ENCODE peak calls at places on chromosome 2, in nine cellular contexts. H, E, N, O, B, T, U, G and W are unnamed samples.

GRCh38 chr2:9232886-9233285 is 26.3 kb downstream of the ASAP2 start:
- DNase-seq in H (no peak), E (no peak), N (no peak), O (peak), B (no peak), T (no peak), U (no peak), G (no peak), W (no peak)

GRCh38 chr2:239721991-239722759 is 303.0 kb downstream of the NDUFA10 start:
- DNase-seq in H (no peak), E (no peak), N (no peak), O (no peak), B (no peak), T (peak), U (no peak), G (no peak), W (no peak)

GRCh38 chr2:24489942-24490673 is 946 bp upstream of the NCOA1 start:
- DNase-seq in H (no peak), E (no peak), N (no peak), O (peak), B (peak), T (no peak), U (peak), G (no peak), W (no peak)

GRCh38 chr2:241810304-241811208 is 1.6 kb downstream of the NEU4 start:
- DNase-seq in H (peak), E (no peak), N (no peak), O (no peak), B (no peak), T (no peak), U (no peak), G (no peak), W (no peak)

GRCh38 chr2:165804719-165805118 is 10.7 kb upstream of the GALNT3 start:
- DNase-seq in H (no peak), E (no peak), N (no peak), O (no peak), B (no peak), T (no peak), U (no peak), G (no peak), W (no peak)

GRCh38 chr2:98927059-98927458 is 9.0 kb downstream of the CRACDL start:
- DNase-seq in H (no peak), E (no peak), N (no peak), O (no peak), B (no peak), T (no peak), U (no peak), G (no peak), W (no peak)

GRCh38 chr2:66872056-66872821 is 437.3 kb downstream of the MEIS1 start:
- DNase-seq in H (no peak), E (no peak), N (no peak), O (peak), B (peak), T (no peak), U (peak), G (no peak), W (no peak)

GRCh38 chr2:100539221-100539620 is 23.6 kb upstream of the PDCL3 start:
- DNase-seq in H (no peak), E (no peak), N (no peak), O (no peak), B (no peak), T (no peak), U (no peak), G (no peak), W (no peak)

GRCh38 chr2:179917272-179917671 is 55.9 kb upstream of the ZNF385B start:
- DNase-seq in H (no peak), E (no peak), N (no peak), O (peak), B (peak), T (no peak), U (peak), G (no peak), W (no peak)

GRCh38 chr2:82027901-82028570 is 1723.5 kb upstream of the LRRTM1 start:
- DNase-seq in H (no peak), E (no peak), N (no peak), O (no peak), B (no peak), T (no peak), U (no peak), G (no peak), W (no peak)

GRCh38 chr2:162025121-162025911 is 48.7 kb downstream of the DPP4 start:
- DNase-seq in H (no peak), E (no peak), N (no peak), O (peak), B (no peak), T (no peak), U (peak), G (no peak), W (peak)

GRCh38 chr2:216866515-216867095 is 6.7 kb upstream of the TNP1 start:
- DNase-seq in H (no peak), E (no peak), N (no peak), O (no peak), B (no peak), T (no peak), U (no peak), G (no peak), W (no peak)

GRCh38 chr2:128603411-128603924 is 284.8 kb upstream of the HS6ST1 start:
- DNase-seq in H (no peak), E (no peak), N (no peak), O (no peak), B (no peak), T (no peak), U (no peak), G (no peak), W (no peak)

GRCh38 chr2:101956465-101957030 is 35.2 kb upstream of the IL1R2 start:
- DNase-seq in H (no peak), E (no peak), N (no peak), O (no peak), B (peak), T (no peak), U (peak), G (no peak), W (no peak)

GRCh38 chr2:215784371-215784783 is 229.0 kb downstream of the MREG start:
- DNase-seq in H (no peak), E (no peak), N (no peak), O (peak), B (peak), T (no peak), U (peak), G (no peak), W (peak)

GRCh38 chr2:119062652-119063051 is 95.9 kb downstream of the C1QL2 start:
- DNase-seq in H (no peak), E (no peak), N (no peak), O (no peak), B (no peak), T (no peak), U (no peak), G (no peak), W (no peak)

GRCh38 chr2:235055891-235056516 is 104.2 kb downstream of the SH3BP4 start:
- DNase-seq in H (no peak), E (no peak), N (no peak), O (no peak), B (peak), T (no peak), U (peak), G (no peak), W (no peak)

GRCh38 chr2:3940661-3941060 is 237.3 kb downstream of the DCDC2C start:
- DNase-seq in H (no peak), E (no peak), N (no peak), O (no peak), B (no peak), T (no peak), U (no peak), G (no peak), W (no peak)

GRCh38 chr2:38747007-38747424 is 4.1 kb downstream of the SRSF7 start:
- DNase-seq in H (no peak), E (no peak), N (no peak), O (no peak), B (no peak), T (no peak), U (no peak), G (no peak), W (no peak)

DNA sequence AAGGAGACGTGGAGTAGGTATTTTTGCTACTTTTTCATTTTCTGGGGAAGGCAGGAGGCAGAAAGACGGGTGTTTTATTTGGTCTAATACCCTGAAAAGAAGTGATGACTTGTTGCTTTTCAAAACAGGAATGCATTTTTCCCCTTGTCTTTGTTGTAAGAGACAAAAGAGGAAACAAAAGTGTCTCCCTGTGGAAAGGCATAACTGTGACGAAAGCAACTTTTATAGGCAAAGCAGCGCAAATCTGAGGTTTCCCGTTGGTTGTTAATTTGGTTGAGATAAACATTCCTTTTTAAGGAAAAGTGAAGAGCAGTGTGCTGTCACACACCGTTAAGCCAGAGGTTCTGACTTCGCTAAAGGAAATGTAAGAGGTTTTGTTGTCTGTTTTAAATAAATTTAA is 3.4 kb downstream of the FZD7 start:
- DNase-seq in H (no peak), E (no peak), N (no peak), O (peak), B (no peak), T (no peak), U (no peak), G (no peak), W (no peak)
- H3K4me3 ChIP-seq in H (peak), E (no peak), N (peak), O (peak), B (no peak), T (no peak), U (peak), G (no peak), W (peak)

GRCh38 chr2:65069425-65069824 is 13.2 kb downstream of the CEP68 start:
- DNase-seq in H (no peak), E (no peak), N (no peak), O (no peak), B (no peak), T (no peak), U (no peak), G (no peak), W (no peak)

GRCh38 chr2:65070172-65070830 is 14.1 kb downstream of the CEP68 start:
- DNase-seq in H (no peak), E (no peak), N (no peak), O (peak), B (peak), T (no peak), U (peak), G (no peak), W (peak)

GRCh38 chr2:65070856-65071255 is 14.6 kb downstream of the CEP68 start:
- DNase-seq in H (no peak), E (no peak), N (no peak), O (no peak), B (no peak), T (no peak), U (no peak), G (no peak), W (no peak)

GRCh38 chr2:65072181-65072970 is 16.2 kb downstream of the CEP68 start:
- DNase-seq in H (no peak), E (no peak), N (no peak), O (no peak), B (no peak), T (no peak), U (no peak), G (peak), W (no peak)

DNA sequence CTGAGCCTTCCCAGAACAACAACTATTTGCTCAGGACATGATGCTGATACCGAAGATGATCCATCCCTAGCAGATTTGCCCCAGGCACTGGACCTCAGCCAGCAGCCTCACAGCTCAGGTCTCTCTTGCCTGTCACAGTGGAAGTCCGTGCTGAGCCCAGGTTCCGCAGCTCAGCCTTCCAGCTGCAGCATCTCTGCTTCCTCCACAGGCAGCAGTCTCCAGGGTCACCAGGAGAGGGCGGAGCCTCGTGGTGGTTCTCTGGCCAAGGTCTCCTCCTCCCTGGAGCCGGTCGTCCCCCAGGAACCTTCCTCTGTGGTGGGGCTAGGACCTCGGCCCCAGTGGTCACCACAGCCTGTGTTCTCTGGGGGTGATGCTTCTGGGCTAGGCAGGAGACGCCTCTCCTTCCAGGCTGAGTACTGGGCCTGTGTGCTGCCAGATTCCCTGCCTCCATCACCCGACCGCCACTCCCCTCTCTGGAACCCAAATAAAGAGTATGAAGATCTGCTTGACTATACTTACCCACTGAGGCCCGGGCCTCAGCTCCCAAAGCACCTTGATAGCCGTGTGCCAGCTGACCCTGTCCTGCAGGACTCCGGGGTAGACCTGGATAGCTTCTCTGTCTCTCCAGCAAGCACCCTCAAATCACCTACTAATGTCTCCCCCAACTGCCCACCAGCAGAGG is 15.4 kb downstream of the CEP68 start:
- DNase-seq in H (peak), E (no peak), N (no peak), O (no peak), B (peak), T (no peak), U (peak), G (no peak), W (no peak)
- TF ChIP-seq CTCF in H (no peak), E (no peak), N (no peak), O (peak), B (peak), T (no peak), U (peak), G (no peak), W (peak)

GRCh38 chr2:133240505-133241230 is 327.6 kb downstream of the NCKAP5 start:
- DNase-seq in H (no peak), E (no peak), N (no peak), O (peak), B (peak), T (no peak), U (peak), G (no peak), W (no peak)

GRCh38 chr2:133235959-133236358 is 332.3 kb downstream of the NCKAP5 start:
- DNase-seq in H (no peak), E (no peak), N (no peak), O (peak), B (peak), T (no peak), U (no peak), G (no peak), W (no peak)

DNA sequence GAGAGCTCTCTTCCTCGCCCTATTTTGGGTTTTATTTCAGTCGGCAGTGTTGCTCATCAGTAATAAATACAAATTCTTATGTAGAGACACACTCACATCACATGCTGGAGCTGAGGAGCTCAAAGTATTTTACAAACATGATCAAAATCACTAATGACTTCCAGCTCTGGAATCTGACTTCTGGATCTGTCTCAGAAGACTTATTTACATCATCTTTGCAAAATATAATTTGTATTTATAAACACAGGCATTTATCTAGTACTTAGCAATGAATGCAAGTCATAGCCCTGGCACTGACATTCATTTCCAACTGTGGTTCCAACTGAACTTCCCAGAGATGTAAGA is 327.1 kb downstream of the NCKAP5 start:
- DNase-seq in H (no peak), E (no peak), N (no peak), O (peak), B (peak), T (no peak), U (peak), G (no peak), W (no peak)
- H3K4me3 ChIP-seq in H (peak), E (no peak), N (no peak), O (peak), B (no peak), T (peak), U (peak), G (no peak), W (no peak)

DNA sequence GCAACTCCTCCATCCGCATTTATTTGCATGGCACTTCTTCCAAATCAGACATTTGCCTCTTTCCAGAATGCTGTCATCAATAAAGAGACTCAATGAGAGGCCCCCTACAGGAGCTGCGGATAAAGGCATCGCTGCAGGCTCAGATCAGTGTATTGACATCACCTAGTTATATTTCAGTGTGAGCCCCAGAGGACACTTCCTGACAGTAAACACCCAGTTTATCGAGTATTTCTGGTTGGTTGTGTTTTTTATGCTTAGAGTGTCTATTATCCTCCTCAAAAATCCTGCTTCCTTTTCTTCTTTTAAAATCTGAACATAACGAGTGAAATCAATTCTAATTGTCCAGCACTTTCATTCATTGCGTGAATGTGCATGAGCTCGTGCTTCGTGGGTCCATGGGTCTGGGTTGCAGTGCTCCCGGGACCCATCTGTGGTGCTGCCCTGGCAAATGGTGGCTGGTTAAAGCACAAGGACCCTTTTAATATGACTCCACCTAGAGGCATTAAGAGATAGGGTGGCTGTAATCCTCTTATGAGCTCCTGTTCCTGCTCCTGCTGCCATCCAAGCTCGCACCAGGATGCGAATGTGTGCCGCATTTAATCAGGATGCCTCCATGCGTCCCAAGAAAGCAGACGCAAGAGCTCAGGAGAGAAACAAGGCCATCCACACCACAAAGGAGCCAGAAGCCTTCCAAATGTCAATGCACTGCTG is 38.9 kb downstream of the NRP2 start:
- DNase-seq in H (no peak), E (no peak), N (no peak), O (no peak), B (no peak), T (no peak), U (no peak), G (no peak), W (no peak)
- TF ChIP-seq CTCF in H (no peak), E (no peak), N (no peak), O (peak), B (peak), T (peak), U (peak), G (peak), W (peak)

DNA sequence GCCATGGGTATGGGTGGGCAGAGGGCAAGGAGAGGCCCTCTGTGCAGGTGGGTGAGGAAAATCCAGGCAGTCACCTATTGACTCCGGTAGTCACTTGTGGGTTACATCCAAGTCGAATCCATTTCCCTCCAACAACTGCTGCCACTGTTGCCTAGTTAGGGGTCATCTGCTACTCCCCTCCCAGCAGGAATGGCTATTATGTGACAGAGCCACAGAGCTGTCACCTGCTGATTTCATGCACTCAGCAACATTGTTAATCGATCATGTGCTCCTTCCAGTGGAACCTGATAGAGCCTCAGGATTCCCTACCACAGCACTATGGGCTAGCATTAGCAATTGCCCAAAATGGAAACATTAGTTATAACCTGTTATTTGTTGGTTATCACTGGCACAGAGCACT is 31.4 kb downstream of the POLR1A start:
- DNase-seq in H (no peak), E (no peak), N (no peak), O (no peak), B (no peak), T (no peak), U (no peak), G (no peak), W (no peak)
- H3K4me3 ChIP-seq in H (no peak), E (no peak), N (no peak), O (no peak), B (no peak), T (no peak), U (no peak), G (no peak), W (no peak)

GRCh38 chr2:112870851-112871830 is 34.6 kb upstream of the IL1B start:
- DNase-seq in H (no peak), E (no peak), N (no peak), O (no peak), B (no peak), T (no peak), U (no peak), G (no peak), W (no peak)

GRCh38 chr2:112864072-112864471 is 27.5 kb upstream of the IL1B start:
- DNase-seq in H (no peak), E (no peak), N (no peak), O (no peak), B (no peak), T (no peak), U (no peak), G (no peak), W (no peak)

GRCh38 chr2:112867701-112868631 is 31.4 kb upstream of the IL1B start:
- DNase-seq in H (no peak), E (no peak), N (no peak), O (no peak), B (no peak), T (no peak), U (no peak), G (no peak), W (no peak)

GRCh38 chr2:112866128-112866835 is 29.7 kb upstream of the IL1B start:
- DNase-seq in H (no peak), E (no peak), N (no peak), O (no peak), B (no peak), T (no peak), U (no peak), G (no peak), W (no peak)

GRCh38 chr2:112869258-112869842 is 32.8 kb upstream of the IL1B start:
- DNase-seq in H (peak), E (no peak), N (no peak), O (peak), B (peak), T (no peak), U (peak), G (no peak), W (peak)
- TF ChIP-seq CTCF in H (no peak), E (no peak), N (no peak), O (no peak), B (no peak), T (no peak), U (no peak), G (no peak), W (no peak)

DNA sequence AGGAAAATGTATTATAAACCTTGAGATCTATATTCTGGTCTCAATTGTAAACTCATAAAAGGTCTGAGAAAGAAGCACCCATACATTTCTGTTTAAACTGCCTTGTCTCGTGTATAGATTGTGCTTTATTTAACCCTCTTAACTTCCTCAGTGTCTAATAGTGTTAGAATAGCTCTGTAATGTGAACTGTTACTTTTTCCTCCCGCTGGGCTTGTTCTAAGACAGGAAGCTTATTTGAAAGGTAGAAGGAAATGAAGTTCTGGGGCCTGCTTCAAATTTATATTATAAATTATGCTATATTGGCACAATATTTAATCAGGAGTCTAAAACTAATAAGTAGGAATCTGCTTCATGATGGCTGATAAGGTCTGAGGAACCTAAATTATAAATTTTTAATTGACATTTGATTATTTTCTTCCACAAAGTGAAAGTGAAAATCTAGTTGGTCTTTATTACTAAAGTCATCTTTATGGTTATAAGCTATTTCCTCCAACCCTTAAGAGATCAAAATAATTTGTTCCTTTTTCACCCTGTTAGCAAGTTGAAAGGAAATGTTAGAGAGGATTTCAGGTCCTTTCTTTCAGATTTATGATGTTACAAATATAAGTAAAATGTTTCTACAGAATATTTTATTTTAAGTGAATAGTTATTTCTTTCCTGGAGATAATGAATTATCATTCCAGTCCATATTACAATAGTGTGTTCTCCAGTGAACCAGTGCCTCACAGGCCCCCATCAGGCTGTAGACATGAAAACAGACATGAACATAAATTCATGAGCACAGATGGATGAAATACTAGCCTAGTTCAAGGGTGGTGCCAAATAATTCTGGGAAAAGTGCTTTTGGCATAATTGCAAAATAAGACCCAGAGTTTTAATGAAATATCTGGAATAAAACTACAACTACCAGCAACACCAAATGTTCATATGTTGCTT is 7.9 kb downstream of the MFSD6 start:
- DNase-seq in H (no peak), E (no peak), N (no peak), O (no peak), B (no peak), T (no peak), U (peak), G (no peak), W (no peak)
- H3K4me3 ChIP-seq in H (no peak), E (no peak), N (no peak), O (no peak), B (no peak), T (no peak), U (no peak), G (no peak), W (no peak)